ENCODE peak calls at places on chromosomes 7 and 10, in four cellular contexts. Z is IMR-90, X is mesendoderm, G is neuronal stem cell. Q is an unnamed sample.

GRCh38 chr10:69086131-69086530 is 1.8 kb upstream of the SRGN start:
- DNase-seq in Z (no peak), X (peak), G (no peak), Q (no peak)

GRCh38 chr7:27532256-27532783 is 130.4 kb downstream of the HIBADH start:
- DNase-seq in Z (peak), X (no peak), G (no peak), Q (peak)

GRCh38 chr7:55533050-55533728 is 39.1 kb downstream of the VOPP1 start:
- DNase-seq in Z (peak), X (no peak), G (no peak), Q (peak)

GRCh38 chr7:70035955-70036354 is 437.7 kb downstream of the AUTS2 start:
- DNase-seq in Z (no peak), X (no peak), G (no peak), Q (no peak)

GRCh38 chr7:113891828-113892227 is 27.0 kb downstream of the PPP1R3A start:
- DNase-seq in Z (peak), X (no peak), G (no peak), Q (no peak)

GRCh38 chr7:141573511-141573910 is 22.3 kb downstream of the AGK start:
- DNase-seq in Z (no peak), X (no peak), G (no peak), Q (no peak)

GRCh38 chr7:94449151-94449725 is 54.5 kb downstream of the COL1A2 start:
- DNase-seq in Z (peak), X (peak), G (no peak), Q (peak)

GRCh38 chr10:114518401-114519305 is 114.4 kb upstream of the AFAP1L2 start:
- DNase-seq in Z (peak), X (no peak), G (no peak), Q (peak)

GRCh38 chr10:110324805-110325280 is 20.1 kb upstream of the SMNDC1 start:
- DNase-seq in Z (peak), X (no peak), G (no peak), Q (peak)

GRCh38 chr10:32790483-32790882 is 167.5 kb downstream of the ITGB1 start:
- DNase-seq in Z (peak), X (no peak), G (no peak), Q (no peak)

GRCh38 chr10:108789911-108790310 is 1133.4 kb downstream of the XPNPEP1 start:
- DNase-seq in Z (peak), X (no peak), G (no peak), Q (peak)

GRCh38 chr10:29257784-29258135 is 31.1 kb upstream of the LYZL1 start:
- DNase-seq in Z (no peak), X (no peak), G (no peak), Q (no peak)

GRCh38 chr7:727806-728460 is 852 bp upstream of the PRKAR1B start:
- DNase-seq in Z (peak), X (peak), G (no peak), Q (peak)

GRCh38 chr10:61871487-61871886 is 30.0 kb upstream of the ARID5B start:
- DNase-seq in Z (no peak), X (no peak), G (no peak), Q (no peak)

GRCh38 chr7:150931199-150931869 is 46.8 kb downstream of the KCNH2 start:
- DNase-seq in Z (no peak), X (no peak), G (no peak), Q (no peak)

GRCh38 chr10:31099101-31099500 is 67.4 kb upstream of the ZNF438 start:
- DNase-seq in Z (peak), X (no peak), G (no peak), Q (peak)

GRCh38 chr10:62911210-62911963 is 95.2 kb upstream of the EGR2 start:
- DNase-seq in Z (no peak), X (peak), G (peak), Q (no peak)

GRCh38 chr7:26399309-26399610 is 107.6 kb downstream of the SNX10 start:
- DNase-seq in Z (peak), X (peak), G (no peak), Q (no peak)

GRCh38 chr10:86047588-86047987 is 319.0 kb downstream of the GRID1 start:
- DNase-seq in Z (no peak), X (no peak), G (no peak), Q (no peak)

GRCh38 chr10:4693967-4694366 is 132.0 kb upstream of the AKR1E2 start:
- DNase-seq in Z (no peak), X (no peak), G (no peak), Q (peak)

GRCh38 chr7:8423057-8423456 is 10.4 kb upstream of the NXPH1 start:
- DNase-seq in Z (no peak), X (peak), G (no peak), Q (no peak)

GRCh38 chr7:11557627-11558026 is 274.4 kb downstream of the THSD7A start:
- DNase-seq in Z (no peak), X (peak), G (peak), Q (peak)

GRCh38 chr7:80324032-80324431 is 187.8 kb downstream of the GNAT3 start:
- DNase-seq in Z (peak), X (no peak), G (no peak), Q (peak)

GRCh38 chr10:89062861-89063260 is 72.3 kb downstream of the FAS start:
- DNase-seq in Z (no peak), X (no peak), G (no peak), Q (no peak)

DNA sequence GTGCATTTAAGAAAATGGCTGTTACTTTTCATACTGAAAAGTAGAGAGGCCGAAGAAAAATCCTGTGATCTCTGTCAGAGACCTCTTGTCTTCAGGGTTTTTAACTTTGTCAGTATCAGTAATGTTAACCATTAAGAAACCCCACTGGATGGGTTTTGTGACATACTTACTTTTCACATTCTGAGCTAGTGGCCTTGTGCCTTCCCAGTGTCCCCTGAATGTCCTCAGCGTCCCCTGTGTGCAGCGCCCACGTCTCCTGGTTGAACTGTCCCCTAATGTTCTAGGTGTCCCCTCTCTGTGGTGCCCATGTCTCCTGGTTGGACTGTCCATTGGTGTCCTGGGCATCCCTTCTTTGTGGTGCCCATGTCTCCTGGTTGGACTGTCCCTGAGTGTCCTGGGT is 9.6 kb downstream of the DYNC2I1 start:
- DNase-seq in Z (no peak), X (no peak), G (no peak), Q (no peak)
- H3K4me2 ChIP-seq in Z (no peak), X (no peak), G (no peak), Q (no peak)

GRCh38 chr10:35819011-35819410 is 176.9 kb upstream of the FZD8 start:
- DNase-seq in Z (no peak), X (no peak), G (no peak), Q (no peak)

GRCh38 chr10:35808344-35808743 is 166.2 kb upstream of the FZD8 start:
- DNase-seq in Z (no peak), X (no peak), G (no peak), Q (no peak)

GRCh38 chr10:35813219-35813618 is 171.1 kb upstream of the FZD8 start:
- DNase-seq in Z (no peak), X (no peak), G (no peak), Q (no peak)
- H2BK15ac ChIP-seq in Z (no peak), X (no peak), G (no peak), Q (no peak)

GRCh38 chr7:126662826-126663225 is 589.9 kb downstream of the GRM8 start:
- DNase-seq in Z (no peak), X (no peak), G (no peak), Q (no peak)
- H3K4me2 ChIP-seq in Z (no peak), X (no peak), G (no peak), Q (no peak)

DNA sequence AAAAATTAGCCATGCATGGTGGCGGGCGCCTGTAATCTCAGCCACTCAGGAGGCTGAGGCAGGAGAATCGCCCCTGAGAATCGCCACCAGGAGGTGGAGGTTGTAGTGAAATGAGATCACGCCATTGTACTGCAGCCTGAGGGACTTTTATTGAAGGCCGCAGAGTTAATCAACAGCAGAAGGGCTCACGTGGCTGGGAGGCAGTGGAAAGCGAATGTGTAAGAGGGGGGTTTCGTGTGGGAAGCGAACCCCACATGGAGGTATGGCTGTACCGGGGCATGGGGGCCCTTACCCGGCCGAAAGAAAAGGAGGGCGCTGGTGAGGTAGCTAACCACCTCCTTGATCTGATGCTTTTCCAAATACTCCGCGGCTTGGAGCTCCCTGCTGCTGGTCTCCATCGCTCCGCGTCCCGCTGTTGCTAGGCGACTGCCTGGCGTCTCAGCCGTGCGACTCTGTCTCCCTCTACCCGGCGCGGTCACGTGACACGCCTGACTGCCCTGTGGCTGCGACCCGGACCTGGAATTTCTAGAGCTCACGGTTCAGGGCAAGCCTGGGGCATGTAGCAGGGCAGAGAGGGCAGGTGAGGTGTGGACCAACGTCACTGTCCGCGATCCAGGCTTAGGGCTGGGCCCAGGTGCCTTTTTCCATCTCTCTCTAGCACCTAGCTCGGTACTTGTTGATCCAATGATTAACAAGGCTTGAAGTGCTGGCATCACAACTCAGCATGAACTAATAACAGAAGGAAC is at the start of gene EFCAB10:
- DNase-seq in Z (peak), X (peak), G (peak), Q (peak)
- H2BK15ac ChIP-seq in Z (no peak), X (no peak), G (peak), Q (no peak)

GRCh38 chr10:59873924-59874323 is 32.4 kb downstream of the CCDC6 start:
- DNase-seq in Z (no peak), X (no peak), G (no peak), Q (no peak)

GRCh38 chr10:59870152-59870551 is 36.2 kb downstream of the CCDC6 start:
- DNase-seq in Z (no peak), X (no peak), G (no peak), Q (no peak)

GRCh38 chr10:59868974-59869940 is 37.1 kb downstream of the CCDC6 start:
- DNase-seq in Z (no peak), X (no peak), G (no peak), Q (no peak)

GRCh38 chr10:59876695-59877094 is 29.7 kb downstream of the CCDC6 start:
- DNase-seq in Z (peak), X (no peak), G (no peak), Q (no peak)

GRCh38 chr10:59872892-59873463 is 33.4 kb downstream of the CCDC6 start:
- DNase-seq in Z (peak), X (peak), G (no peak), Q (peak)
- H3K4me2 ChIP-seq in Z (peak), X (no peak), G (no peak), Q (no peak)

GRCh38 chr10:78972947-78973900 is 95.5 kb upstream of the ZMIZ1 start:
- DNase-seq in Z (peak), X (peak), G (peak), Q (peak)
- H2BK15ac ChIP-seq in Z (peak), X (no peak), G (peak), Q (peak)

GRCh38 chr10:35056133-35056532 is 34.0 kb downstream of the CUL2 start:
- DNase-seq in Z (no peak), X (no peak), G (no peak), Q (no peak)

GRCh38 chr10:35058134-35058533 is 32.0 kb downstream of the CUL2 start:
- DNase-seq in Z (peak), X (no peak), G (no peak), Q (peak)

GRCh38 chr10:35056686-35057085 is 33.5 kb downstream of the CUL2 start:
- DNase-seq in Z (no peak), X (no peak), G (no peak), Q (no peak)

GRCh38 chr10:35058686-35059085 is 31.5 kb downstream of the CUL2 start:
- DNase-seq in Z (no peak), X (no peak), G (no peak), Q (peak)

DNA sequence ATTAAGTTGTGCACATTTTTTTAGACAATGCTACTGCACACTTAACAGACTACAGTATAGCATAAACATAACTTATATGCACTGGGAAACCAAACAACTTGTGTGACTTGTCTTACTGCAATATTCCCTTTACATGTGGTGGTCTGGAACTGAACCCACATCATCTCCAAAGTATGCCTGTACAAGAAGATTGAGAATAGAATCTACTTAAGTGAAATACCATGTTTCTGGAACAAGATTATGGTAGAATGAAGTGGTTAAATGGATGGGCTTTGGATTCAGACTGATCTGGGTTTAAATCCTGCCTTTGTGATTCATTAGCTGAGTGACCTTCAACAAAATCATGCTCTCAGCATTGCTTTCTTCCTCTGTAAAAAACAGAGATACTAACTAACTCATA is 30.7 kb downstream of the CUL2 start:
- DNase-seq in Z (peak), X (no peak), G (no peak), Q (peak)
- H3K4me2 ChIP-seq in Z (peak), X (no peak), G (no peak), Q (no peak)

GRCh38 chr7:30135551-30136271 is 925 bp downstream of the MTURN start:
- DNase-seq in Z (peak), X (no peak), G (peak), Q (peak)
- H2BK15ac ChIP-seq in Z (peak), X (no peak), G (no peak), Q (no peak)

GRCh38 chr10:97298223-97298571 is 5.8 kb upstream of the ARHGAP19 start:
- DNase-seq in Z (no peak), X (no peak), G (no peak), Q (no peak)
- H3K4me2 ChIP-seq in Z (no peak), X (no peak), G (no peak), Q (no peak)

GRCh38 chr10:71211053-71211452 is 1.3 kb upstream of the UNC5B start:
- DNase-seq in Z (no peak), X (no peak), G (no peak), Q (no peak)

GRCh38 chr10:71210031-71210871 is 2.1 kb upstream of the UNC5B start:
- DNase-seq in Z (no peak), X (no peak), G (no peak), Q (no peak)

GRCh38 chr10:71207578-71207977 is 4.8 kb upstream of the UNC5B start:
- DNase-seq in Z (no peak), X (no peak), G (no peak), Q (no peak)

GRCh38 chr10:71211759-71212248 is 566 bp upstream of the UNC5B start:
- DNase-seq in Z (no peak), X (no peak), G (no peak), Q (no peak)

DNA sequence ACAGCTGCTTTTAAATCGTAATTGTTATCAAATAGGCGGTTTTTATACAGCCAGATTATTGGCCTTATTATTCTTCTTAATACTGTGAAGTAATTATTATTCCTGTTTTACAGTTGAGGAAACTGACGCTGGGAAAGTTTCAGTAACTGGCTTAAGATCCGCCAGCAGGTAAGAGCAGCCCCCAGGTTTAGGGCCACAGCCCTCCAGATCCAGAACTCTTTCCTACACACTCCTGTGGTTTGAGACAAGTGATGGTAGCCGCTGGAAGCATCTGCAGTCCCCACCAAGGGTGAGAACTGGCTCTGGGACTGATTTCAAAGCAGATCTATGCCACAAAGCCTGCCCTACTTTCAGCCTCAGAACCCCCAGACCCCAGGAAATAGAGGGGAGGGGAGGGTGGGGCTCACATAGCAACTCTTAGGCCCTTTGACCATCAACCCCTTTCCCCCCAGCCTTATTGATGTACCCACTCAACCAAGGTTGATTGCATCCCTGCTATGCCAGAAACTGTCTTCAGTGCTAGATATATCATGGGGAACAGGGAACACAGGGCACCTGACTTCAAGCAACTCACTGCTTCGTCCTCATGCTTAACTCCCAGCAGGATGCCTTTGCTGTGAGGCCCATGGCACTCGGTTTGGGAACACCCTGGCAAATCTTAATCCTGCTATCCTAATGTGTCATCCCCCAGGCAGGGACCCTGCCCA is 2.9 kb upstream of the UNC5B start:
- DNase-seq in Z (no peak), X (no peak), G (no peak), Q (no peak)
- H2BK15ac ChIP-seq in Z (no peak), X (no peak), G (no peak), Q (no peak)